ENCODE peak calls at places on chromosomes 13 and 19, in nine cellular contexts. F, E, O, X, N, M, Q, D and I are unnamed samples.

GRCh38 chr13:100602472-100603142 is 14.0 kb upstream of the GGACT start:
- DNase-seq in Q (no peak), N (no peak), E (no peak), X (no peak), M (no peak), F (no peak), D (no peak), O (no peak), I (no peak)

GRCh38 chr13:30429235-30429634 is 6.9 kb downstream of the UBE2L5 start:
- DNase-seq in F (no peak), D (no peak), Q (no peak), O (no peak), N (no peak), E (no peak), M (no peak), X (no peak), I (no peak)

GRCh38 chr19:53809518-53810186 is 14.5 kb downstream of the NLRP12 start:
- DNase-seq in X (no peak), E (no peak), D (no peak), O (peak), Q (no peak), N (peak), F (no peak), M (no peak), I (no peak)

GRCh38 chr19:3855321-3855720 is 13.5 kb downstream of the ZFR2 start:
- DNase-seq in Q (no peak), M (no peak), E (no peak), N (no peak), D (no peak), F (peak), X (no peak), O (no peak), I (no peak)

GRCh38 chr13:94063096-94063495 is 416.4 kb downstream of the DCT start:
- DNase-seq in O (no peak), D (no peak), Q (no peak), F (no peak), X (no peak), N (no peak), E (no peak), M (no peak), I (no peak)

GRCh38 chr13:40549500-40550094 is 116.8 kb downstream of the FOXO1 start:
- DNase-seq in D (no peak), M (no peak), N (no peak), O (no peak), Q (peak), F (no peak), E (no peak), X (no peak), I (no peak)

GRCh38 chr19:34667349-34668076 is 9.4 kb downstream of the SCGB2B2 start:
- DNase-seq in X (no peak), O (no peak), D (no peak), E (no peak), M (no peak), N (no peak), F (peak), Q (no peak), I (no peak)

GRCh38 chr13:27792393-27793218 is at the start of gene GSX1:
- DNase-seq in O (peak), D (peak), X (peak), N (peak), M (peak), E (peak), Q (peak), F (no peak), I (peak)

GRCh38 chr13:19601749-19602725 is 31.4 kb upstream of the MPHOSPH8 start:
- DNase-seq in F (no peak), Q (no peak), D (peak), O (peak), X (no peak), E (no peak), N (peak), M (no peak), I (no peak)

GRCh38 chr13:110149036-110149435 is 157.9 kb downstream of the COL4A1 start:
- DNase-seq in D (no peak), X (no peak), Q (peak), N (no peak), E (no peak), M (no peak), F (no peak), O (no peak), I (no peak)

GRCh38 chr13:28545583-28546333 is 50.8 kb upstream of the FLT1 start:
- DNase-seq in M (no peak), F (no peak), N (no peak), X (no peak), O (no peak), D (no peak), Q (no peak), E (no peak), I (no peak)

GRCh38 chr13:69948016-69948415 is 159.6 kb upstream of the ATXN8OS start:
- DNase-seq in Q (no peak), M (no peak), D (no peak), O (no peak), X (no peak), N (no peak), E (no peak), F (no peak), I (no peak)

GRCh38 chr13:40985596-40986327 is 33.4 kb downstream of the ELF1 start:
- DNase-seq in D (no peak), O (no peak), F (no peak), N (no peak), M (no peak), E (no peak), X (no peak), Q (no peak), I (no peak)

GRCh38 chr19:21256722-21257121 is 72.5 kb downstream of the ZNF708 start:
- DNase-seq in M (no peak), X (peak), Q (no peak), O (peak), N (no peak), E (no peak), F (peak), D (no peak), I (no peak)

GRCh38 chr19:49639401-49640112 is 386 bp downstream of the RRAS start:
- DNase-seq in Q (no peak), E (no peak), O (peak), F (no peak), M (no peak), N (no peak), X (no peak), D (no peak), I (no peak)